ENCODE peak calls at places on chromosomes 2 and 18, in seven cellular contexts. One of them, this sample, is unnamed.

GRCh38 chr18:44678725-44679055 is 2.0 kb upstream of the SETBP1 start:
- DNase-seq in K562: no peak
- DNase-seq in GM12878: no peak
- DNase-seq in HepG2: no peak
- DNase-seq in GM12892: no peak
- DNase-seq in SK-N-SH: no peak
- DNase-seq in H1: no peak
- DNase-seq in this sample: no peak

GRCh38 chr2:238527565-238527964 is 100.8 kb downstream of the ASB1 start:
- DNase-seq in GM12878: no peak
- DNase-seq in HepG2: no peak
- DNase-seq in K562: no peak
- DNase-seq in GM12892: no peak
- DNase-seq in SK-N-SH: no peak
- DNase-seq in H1: no peak
- DNase-seq in this sample: no peak

GRCh38 chr2:8986327-8986976 is 17.0 kb downstream of the MBOAT2 start:
- DNase-seq in HepG2: peak; percentile 36
- DNase-seq in H1: peak; percentile 71
- DNase-seq in GM12892: no peak
- DNase-seq in GM12878: no peak
- DNase-seq in SK-N-SH: no peak
- DNase-seq in K562: peak; percentile 50
- DNase-seq in this sample: no peak

GRCh38 chr2:99297990-99298389 is 3.0 kb downstream of the LYG1 start:
- DNase-seq in H1: no peak
- DNase-seq in HepG2: no peak
- DNase-seq in GM12892: no peak
- DNase-seq in SK-N-SH: no peak
- DNase-seq in K562: no peak
- DNase-seq in GM12878: no peak
- DNase-seq in this sample: no peak

GRCh38 chr18:923144-923543 is 18.5 kb downstream of the ADCYAP1 start:
- DNase-seq in HepG2: peak; percentile 58
- DNase-seq in H1: no peak
- DNase-seq in GM12878: no peak
- DNase-seq in SK-N-SH: no peak
- DNase-seq in K562: no peak
- DNase-seq in GM12892: no peak
- DNase-seq in this sample: no peak

GRCh38 chr18:62525611-62526010 is 2.8 kb downstream of the ZCCHC2 start:
- DNase-seq in HepG2: no peak
- DNase-seq in H1: no peak
- DNase-seq in K562: no peak
- DNase-seq in GM12878: no peak
- DNase-seq in SK-N-SH: no peak
- DNase-seq in GM12892: no peak
- DNase-seq in this sample: no peak

GRCh38 chr2:226699321-226699720 is 100.3 kb downstream of the IRS1 start:
- DNase-seq in K562: no peak
- DNase-seq in GM12892: no peak
- DNase-seq in H1: no peak
- DNase-seq in SK-N-SH: no peak
- DNase-seq in GM12878: no peak
- DNase-seq in HepG2: no peak
- DNase-seq in this sample: no peak

GRCh38 chr2:37371979-37372378 is 27.5 kb downstream of the QPCT start:
- DNase-seq in SK-N-SH: no peak
- DNase-seq in GM12878: no peak
- DNase-seq in K562: no peak
- DNase-seq in HepG2: no peak
- DNase-seq in GM12892: no peak
- DNase-seq in H1: no peak
- DNase-seq in this sample: no peak

GRCh38 chr2:105166671-105167070 is 74.9 kb upstream of the GPR45 start:
- DNase-seq in GM12878: no peak
- DNase-seq in H1: peak; percentile 39
- DNase-seq in SK-N-SH: no peak
- DNase-seq in HepG2: no peak
- DNase-seq in GM12892: no peak
- DNase-seq in K562: no peak
- DNase-seq in this sample: no peak

GRCh38 chr2:109058215-109058614 is 69.2 kb upstream of the EDAR start:
- DNase-seq in H1: no peak
- DNase-seq in GM12878: no peak
- DNase-seq in K562: no peak
- DNase-seq in HepG2: no peak
- DNase-seq in SK-N-SH: no peak
- DNase-seq in GM12892: no peak
- DNase-seq in this sample: no peak
- TF ChIP-seq TAF1 in H1: no peak
- TF ChIP-seq TAF1 in GM12878: no peak
- TF ChIP-seq TAF1 in K562: no peak
- TF ChIP-seq TAF1 in HepG2: no peak
- TF ChIP-seq TAF1 in SK-N-SH: no peak
- TF ChIP-seq TAF1 in GM12892: no peak
- TF ChIP-seq TAF1 in this sample: no peak

DNA sequence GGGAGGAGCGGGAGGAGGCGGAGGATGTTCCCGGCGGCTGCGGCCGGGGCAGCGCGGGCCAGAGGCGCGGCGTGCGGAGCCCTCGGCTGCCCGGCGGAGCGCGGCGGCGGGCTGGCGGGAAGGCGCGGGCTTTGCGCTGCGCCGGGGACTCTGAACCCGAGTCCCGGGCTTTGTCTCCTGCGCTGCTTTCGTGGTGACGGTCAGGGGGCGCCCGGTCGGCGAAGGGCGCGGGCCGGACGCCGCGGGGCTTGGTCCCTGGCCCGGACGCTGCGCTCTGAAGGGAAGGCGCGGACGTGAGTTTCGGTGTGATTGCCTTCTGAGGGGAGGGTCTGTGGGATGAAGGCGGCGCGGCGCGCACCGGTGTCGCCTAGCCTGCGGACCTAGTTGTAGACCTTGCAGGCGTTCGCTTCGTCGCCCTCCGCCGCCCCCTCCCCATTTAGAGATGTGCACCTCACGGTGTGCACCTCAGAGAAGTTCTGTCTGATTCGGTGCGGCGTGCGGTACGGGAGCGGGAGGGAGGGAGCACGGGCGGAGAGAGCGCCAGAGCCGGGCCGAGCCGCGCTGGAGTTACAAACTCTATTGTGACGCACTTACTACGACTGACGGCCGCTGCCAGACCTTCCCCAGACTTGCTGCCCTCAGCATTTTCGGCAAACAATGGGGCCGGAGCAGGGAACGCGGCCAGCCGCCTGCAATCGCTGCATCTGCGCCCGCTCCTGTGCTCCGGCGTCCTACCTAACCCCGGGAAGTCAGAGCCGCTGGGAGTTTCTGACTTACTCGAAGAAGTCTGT is 2.1 kb downstream of the BCL2L11 start:
- DNase-seq in GM12878: no peak
- DNase-seq in H1: peak; percentile 81
- DNase-seq in SK-N-SH: peak; percentile 72
- DNase-seq in HepG2: peak; percentile 75
- DNase-seq in K562: peak; percentile 30
- DNase-seq in GM12892: no peak
- DNase-seq in this sample: no peak
- TF ChIP-seq POLR2AphosphoS5 in GM12878: no peak
- TF ChIP-seq POLR2AphosphoS5 in H1: no peak
- TF ChIP-seq POLR2AphosphoS5 in SK-N-SH: no peak
- TF ChIP-seq POLR2AphosphoS5 in HepG2: peak; percentile 11
- TF ChIP-seq POLR2AphosphoS5 in K562: no peak
- TF ChIP-seq POLR2AphosphoS5 in GM12892: no peak
- TF ChIP-seq POLR2AphosphoS5 in this sample: no peak

DNA sequence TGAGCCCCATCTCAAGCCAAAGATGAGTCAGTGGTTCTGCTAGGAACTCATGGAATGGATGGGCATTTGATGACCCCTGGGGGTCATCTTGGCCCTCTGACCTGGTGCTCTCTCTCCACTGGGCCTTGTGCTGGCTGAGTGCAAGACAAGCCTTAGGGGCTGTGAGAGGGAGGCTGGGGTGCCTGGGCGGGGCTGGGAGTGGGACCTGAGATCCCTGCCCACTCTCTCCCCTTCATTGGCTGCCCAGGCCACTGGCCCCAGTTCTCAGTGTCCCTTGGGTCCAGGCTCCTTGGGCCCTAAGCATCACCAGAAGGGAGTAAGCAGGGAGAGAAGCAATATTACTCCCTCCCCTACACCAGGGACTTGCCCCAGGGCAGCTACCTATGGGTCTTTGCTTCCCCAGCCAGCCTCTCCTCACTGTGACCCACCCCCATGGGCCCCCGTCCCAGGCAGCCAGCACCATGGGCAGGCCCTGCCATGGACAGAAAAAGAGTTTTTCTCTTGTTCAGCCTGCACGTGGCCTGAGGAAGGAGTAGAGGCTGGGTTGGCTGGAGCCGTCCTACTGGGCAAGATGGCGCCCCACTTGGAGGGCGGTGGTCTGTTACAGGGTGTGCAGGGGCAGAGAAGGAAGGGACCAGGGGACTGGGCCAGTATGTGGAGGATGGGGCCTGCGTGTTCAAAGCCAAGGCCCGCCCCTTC is 33.6 kb downstream of the ATOH8 start:
- DNase-seq in K562: no peak
- DNase-seq in SK-N-SH: no peak
- DNase-seq in GM12892: no peak
- DNase-seq in H1: no peak
- DNase-seq in GM12878: no peak
- DNase-seq in HepG2: no peak
- DNase-seq in this sample: no peak
- TF ChIP-seq TAF1 in K562: no peak
- TF ChIP-seq TAF1 in SK-N-SH: no peak
- TF ChIP-seq TAF1 in GM12892: no peak
- TF ChIP-seq TAF1 in H1: no peak
- TF ChIP-seq TAF1 in GM12878: no peak
- TF ChIP-seq TAF1 in HepG2: no peak
- TF ChIP-seq TAF1 in this sample: no peak

GRCh38 chr2:28356095-28356911 is 36.4 kb upstream of the FOSL2 start:
- DNase-seq in SK-N-SH: peak; percentile 90
- DNase-seq in HepG2: no peak
- DNase-seq in H1: no peak
- DNase-seq in GM12892: no peak
- DNase-seq in K562: peak; percentile 59
- DNase-seq in GM12878: no peak
- DNase-seq in this sample: no peak
- TF ChIP-seq POLR2AphosphoS5 in SK-N-SH: no peak
- TF ChIP-seq POLR2AphosphoS5 in HepG2: no peak
- TF ChIP-seq POLR2AphosphoS5 in H1: no peak
- TF ChIP-seq POLR2AphosphoS5 in GM12892: no peak
- TF ChIP-seq POLR2AphosphoS5 in K562: no peak
- TF ChIP-seq POLR2AphosphoS5 in GM12878: no peak
- TF ChIP-seq POLR2AphosphoS5 in this sample: no peak

GRCh38 chr2:121427187-121427689 is 103.4 kb upstream of the RNU4ATAC start:
- DNase-seq in K562: no peak
- DNase-seq in HepG2: no peak
- DNase-seq in GM12892: no peak
- DNase-seq in GM12878: no peak
- DNase-seq in SK-N-SH: no peak
- DNase-seq in H1: no peak
- DNase-seq in this sample: no peak
- TF ChIP-seq TAF1 in K562: no peak
- TF ChIP-seq TAF1 in HepG2: no peak
- TF ChIP-seq TAF1 in GM12892: no peak
- TF ChIP-seq TAF1 in GM12878: no peak
- TF ChIP-seq TAF1 in SK-N-SH: no peak
- TF ChIP-seq TAF1 in H1: no peak
- TF ChIP-seq TAF1 in this sample: no peak

DNA sequence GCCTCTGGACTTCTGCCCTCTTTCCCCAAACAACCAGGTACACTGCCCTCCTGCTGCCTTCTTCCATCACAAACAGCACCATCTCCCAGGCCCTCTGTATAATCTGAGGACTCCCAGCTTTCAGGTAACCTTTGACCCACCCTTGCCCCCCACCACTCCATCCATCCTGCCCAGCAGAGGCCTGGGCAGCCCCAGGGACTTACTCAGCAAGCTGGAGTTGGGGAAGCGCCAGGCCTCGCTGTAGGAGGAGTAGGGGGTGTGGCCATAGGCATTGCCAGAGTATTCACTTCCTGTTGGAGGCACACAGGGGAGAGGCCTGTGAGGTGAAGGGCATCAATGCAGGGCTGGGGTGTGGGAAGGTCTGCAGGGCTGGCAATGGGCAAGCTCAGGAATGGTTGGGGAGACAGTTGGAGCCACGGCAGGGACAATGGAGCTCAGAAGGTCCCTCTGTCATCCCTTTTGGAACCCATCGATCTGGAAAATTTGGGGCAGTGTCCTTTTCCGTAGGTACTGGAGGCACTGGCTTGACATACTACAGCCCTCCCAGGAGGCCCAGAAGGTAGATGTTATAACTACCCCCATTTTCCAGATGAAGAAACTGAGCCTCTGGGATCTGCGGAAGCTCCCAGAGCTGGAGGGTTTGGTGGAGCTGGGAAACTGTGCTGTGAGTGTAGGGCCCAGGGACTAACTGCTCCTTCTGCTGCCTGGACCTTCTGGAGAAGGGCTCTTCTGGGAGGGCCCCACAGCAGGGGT is 46.3 kb downstream of the PSD4 start:
- DNase-seq in SK-N-SH: no peak
- DNase-seq in HepG2: peak; percentile 85
- DNase-seq in GM12892: no peak
- DNase-seq in GM12878: no peak
- DNase-seq in H1: no peak
- DNase-seq in K562: peak; percentile 46
- DNase-seq in this sample: no peak
- TF ChIP-seq POLR2AphosphoS5 in SK-N-SH: no peak
- TF ChIP-seq POLR2AphosphoS5 in HepG2: peak; percentile 96
- TF ChIP-seq POLR2AphosphoS5 in GM12892: no peak
- TF ChIP-seq POLR2AphosphoS5 in GM12878: no peak
- TF ChIP-seq POLR2AphosphoS5 in H1: no peak
- TF ChIP-seq POLR2AphosphoS5 in K562: no peak
- TF ChIP-seq POLR2AphosphoS5 in this sample: no peak

GRCh38 chr2:7813541-7814310 is 868.1 kb upstream of the ID2 start:
- DNase-seq in GM12892: no peak
- DNase-seq in H1: no peak
- DNase-seq in HepG2: no peak
- DNase-seq in SK-N-SH: no peak
- DNase-seq in GM12878: no peak
- DNase-seq in K562: no peak
- DNase-seq in this sample: no peak

GRCh38 chr2:7809640-7810039 is 872.2 kb upstream of the ID2 start:
- DNase-seq in GM12878: no peak
- DNase-seq in HepG2: no peak
- DNase-seq in SK-N-SH: no peak
- DNase-seq in K562: no peak
- DNase-seq in H1: no peak
- DNase-seq in GM12892: no peak
- DNase-seq in this sample: no peak

GRCh38 chr2:7815726-7816125 is 866.1 kb upstream of the ID2 start:
- DNase-seq in K562: no peak
- DNase-seq in GM12878: no peak
- DNase-seq in H1: no peak
- DNase-seq in GM12892: no peak
- DNase-seq in SK-N-SH: no peak
- DNase-seq in HepG2: no peak
- DNase-seq in this sample: no peak

GRCh38 chr2:7811073-7811472 is 870.8 kb upstream of the ID2 start:
- DNase-seq in SK-N-SH: no peak
- DNase-seq in GM12878: no peak
- DNase-seq in HepG2: no peak
- DNase-seq in GM12892: no peak
- DNase-seq in K562: no peak
- DNase-seq in H1: no peak
- DNase-seq in this sample: no peak

GRCh38 chr2:7812231-7812995 is 869.4 kb upstream of the ID2 start:
- DNase-seq in GM12892: no peak
- DNase-seq in K562: no peak
- DNase-seq in GM12878: no peak
- DNase-seq in H1: no peak
- DNase-seq in SK-N-SH: no peak
- DNase-seq in HepG2: no peak
- DNase-seq in this sample: no peak
- TF ChIP-seq TAF1 in GM12892: no peak
- TF ChIP-seq TAF1 in K562: no peak
- TF ChIP-seq TAF1 in GM12878: no peak
- TF ChIP-seq TAF1 in H1: no peak
- TF ChIP-seq TAF1 in SK-N-SH: no peak
- TF ChIP-seq TAF1 in HepG2: no peak
- TF ChIP-seq TAF1 in this sample: no peak

This sample was measured in GM12891.